ENCODE peak calls at places on chromosomes 16 and 17, in four cellular contexts. One of them, this sample, is unnamed. For H3K4me1, the result is how much of the 10 kb centered on the place peaks cover.

GRCh38 chr16:86835981-86836380 is 257.6 kb downstream of the FOXL1 start:
- DNase-seq in H9: no peak
- DNase-seq in IMR-90: no peak
- DNase-seq in H1: no peak
- DNase-seq in this sample: no peak

GRCh38 chr17:2602597-2603017 is 9.2 kb downstream of the PAFAH1B1 start:
- DNase-seq in H9: no peak
- DNase-seq in IMR-90: peak
- DNase-seq in H1: no peak
- DNase-seq in this sample: peak

GRCh38 chr16:56860226-56861020 is 4.6 kb upstream of the SLC12A3 start:
- DNase-seq in IMR-90: no peak
- DNase-seq in H1: no peak
- DNase-seq in H9: no peak
- DNase-seq in this sample: no peak

GRCh38 chr16:71287903-71288302 is 1.3 kb downstream of the CMTR2 start:
- DNase-seq in IMR-90: no peak
- DNase-seq in H9: no peak
- DNase-seq in H1: no peak
- DNase-seq in this sample: peak

GRCh38 chr16:47780213-47780612 is 319.1 kb downstream of the PHKB start:
- DNase-seq in IMR-90: no peak
- DNase-seq in H1: no peak
- DNase-seq in H9: no peak
- DNase-seq in this sample: no peak

GRCh38 chr17:1643293-1643998 is 2.1 kb downstream of the SCARF1 start:
- DNase-seq in IMR-90: no peak
- DNase-seq in H9: peak
- DNase-seq in H1: no peak
- DNase-seq in this sample: peak

GRCh38 chr16:66152841-66153525 is 213.5 kb upstream of the CDH5 start:
- DNase-seq in H9: no peak
- DNase-seq in H1: no peak
- DNase-seq in IMR-90: peak
- DNase-seq in this sample: no peak

GRCh38 chr17:14942511-14943185 is 322.5 kb downstream of the PMP22 start:
- DNase-seq in IMR-90: no peak
- DNase-seq in H9: no peak
- DNase-seq in H1: no peak
- DNase-seq in this sample: no peak

GRCh38 chr16:54746596-54746995 is 184.1 kb upstream of the IRX5 start:
- DNase-seq in H9: no peak
- DNase-seq in H1: no peak
- DNase-seq in IMR-90: no peak
- DNase-seq in this sample: peak

GRCh38 chr16:88013766-88014165 is 62.5 kb downstream of the BANP start:
- DNase-seq in H9: no peak
- DNase-seq in IMR-90: no peak
- DNase-seq in H1: no peak
- DNase-seq in this sample: no peak

GRCh38 chr17:30570596-30571265 is 93.5 kb downstream of the GOSR1 start:
- DNase-seq in IMR-90: no peak
- DNase-seq in H9: peak
- DNase-seq in H1: no peak
- DNase-seq in this sample: no peak

GRCh38 chr17:36221187-36221586 is 10.3 kb downstream of the CCL4L2 start:
- DNase-seq in H9: peak
- DNase-seq in IMR-90: no peak
- DNase-seq in H1: no peak
- DNase-seq in this sample: no peak

GRCh38 chr16:71846443-71846842 is 667 bp downstream of the ATXN1L start:
- DNase-seq in IMR-90: no peak
- DNase-seq in H1: no peak
- DNase-seq in H9: no peak
- DNase-seq in this sample: peak

GRCh38 chr17:81513669-81514484 is 1.3 kb upstream of the ACTG1 start:
- DNase-seq in IMR-90: peak
- DNase-seq in H9: peak
- DNase-seq in H1: no peak
- DNase-seq in this sample: peak

GRCh38 chr17:63274156-63274555 is 171.9 kb downstream of the CYB561 start:
- DNase-seq in H1: no peak
- DNase-seq in IMR-90: peak
- DNase-seq in H9: no peak
- DNase-seq in this sample: no peak

GRCh38 chr16:84619103-84619460 is 1.2 kb upstream of the COTL1 start:
- DNase-seq in H1: no peak
- DNase-seq in IMR-90: no peak
- DNase-seq in H9: no peak
- DNase-seq in this sample: no peak
- H3K4me1 ChIP-seq in H1: under half
- H3K4me1 ChIP-seq in IMR-90: under half
- H3K4me1 ChIP-seq in H9: under half
- H3K4me1 ChIP-seq in this sample: under half

DNA sequence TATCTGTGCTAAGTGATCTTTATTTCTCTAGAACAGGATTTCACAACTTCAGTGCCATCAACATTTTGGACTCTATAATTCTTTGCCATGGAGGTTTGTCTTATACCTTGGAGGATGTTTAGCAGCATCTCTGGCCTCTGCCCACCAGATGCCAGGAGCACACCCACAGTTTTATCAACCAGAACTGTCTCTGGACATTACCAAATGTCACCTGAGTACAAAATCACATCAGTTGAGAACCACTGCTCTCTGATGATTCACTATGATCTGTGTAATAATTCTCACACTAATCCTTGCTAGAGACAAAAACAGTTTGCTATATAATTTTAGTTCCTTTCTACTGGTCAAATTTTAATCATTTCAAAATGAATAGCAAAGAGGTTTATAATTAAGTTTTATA is 102.8 kb upstream of the AMZ2 start:
- DNase-seq in IMR-90: no peak
- DNase-seq in H1: no peak
- DNase-seq in H9: no peak
- DNase-seq in this sample: no peak
- H3K23ac ChIP-seq in IMR-90: no peak
- H3K23ac ChIP-seq in H1: no peak
- H3K23ac ChIP-seq in H9: no peak
- H3K23ac ChIP-seq in this sample: no peak

GRCh38 chr16:80161799-80162380 is 378.9 kb upstream of the DYNLRB2 start:
- DNase-seq in IMR-90: no peak
- DNase-seq in H1: no peak
- DNase-seq in H9: no peak
- DNase-seq in this sample: no peak

GRCh38 chr16:80158766-80159165 is 382.0 kb upstream of the DYNLRB2 start:
- DNase-seq in IMR-90: peak
- DNase-seq in H1: no peak
- DNase-seq in H9: no peak
- DNase-seq in this sample: no peak
- H4K5ac ChIP-seq in IMR-90: no peak
- H4K5ac ChIP-seq in H1: no peak
- H4K5ac ChIP-seq in H9: no peak
- H4K5ac ChIP-seq in this sample: no peak

GRCh38 chr16:10738231-10739077 is 5.2 kb upstream of the NUBP1 start:
- DNase-seq in IMR-90: peak
- DNase-seq in H1: no peak
- DNase-seq in H9: peak
- DNase-seq in this sample: peak
- H3K4me1 ChIP-seq in IMR-90: under half
- H3K4me1 ChIP-seq in H1: under half
- H3K4me1 ChIP-seq in H9: under half
- H3K4me1 ChIP-seq in this sample: under half

GRCh38 chr17:3893720-3894116 is 865 bp upstream of the CAMKK1 start:
- DNase-seq in IMR-90: no peak
- DNase-seq in H1: no peak
- DNase-seq in H9: no peak
- DNase-seq in this sample: no peak
- H3K23ac ChIP-seq in IMR-90: peak
- H3K23ac ChIP-seq in H1: no peak
- H3K23ac ChIP-seq in H9: no peak
- H3K23ac ChIP-seq in this sample: no peak

DNA sequence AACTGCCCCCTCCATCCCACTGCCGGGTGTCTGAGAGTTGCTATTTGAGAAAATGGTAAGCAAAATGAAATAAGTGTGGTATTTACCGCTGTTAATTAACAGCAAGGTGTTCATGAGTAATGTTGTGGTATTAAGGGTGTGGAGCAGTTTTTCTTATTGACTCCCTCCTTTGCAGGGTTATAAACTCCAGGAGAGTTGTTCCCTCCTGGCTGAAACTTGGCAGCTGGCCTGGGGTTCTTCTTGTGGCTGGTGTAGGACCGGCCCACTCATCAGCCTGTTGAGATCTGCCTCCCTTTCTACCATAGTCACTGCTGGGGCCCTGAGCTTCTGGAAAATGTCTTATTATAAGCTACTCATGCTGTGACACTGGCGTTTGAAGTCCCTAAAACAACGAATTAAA is 128.6 kb downstream of the SOX9 start:
- DNase-seq in H9: no peak
- DNase-seq in IMR-90: no peak
- DNase-seq in H1: no peak
- DNase-seq in this sample: no peak
- H4K5ac ChIP-seq in H9: no peak
- H4K5ac ChIP-seq in IMR-90: no peak
- H4K5ac ChIP-seq in H1: no peak
- H4K5ac ChIP-seq in this sample: no peak

GRCh38 chr16:84887207-84887606 is 67.4 kb downstream of the CRISPLD2 start:
- DNase-seq in H1: no peak
- DNase-seq in IMR-90: no peak
- DNase-seq in H9: no peak
- DNase-seq in this sample: no peak
- H3K4me1 ChIP-seq in H1: under half
- H3K4me1 ChIP-seq in IMR-90: under half
- H3K4me1 ChIP-seq in H9: under half
- H3K4me1 ChIP-seq in this sample: under half

GRCh38 chr17:69597898-69598692 is 183.6 kb downstream of the MAP2K6 start:
- DNase-seq in H9: no peak
- DNase-seq in H1: no peak
- DNase-seq in IMR-90: peak
- DNase-seq in this sample: no peak
- H3K23ac ChIP-seq in H9: no peak
- H3K23ac ChIP-seq in H1: no peak
- H3K23ac ChIP-seq in IMR-90: no peak
- H3K23ac ChIP-seq in this sample: no peak

GRCh38 chr17:57464191-57464864 is 208.0 kb downstream of the MSI2 start:
- DNase-seq in H9: no peak
- DNase-seq in H1: no peak
- DNase-seq in IMR-90: no peak
- DNase-seq in this sample: no peak
- H4K5ac ChIP-seq in H9: no peak
- H4K5ac ChIP-seq in H1: no peak
- H4K5ac ChIP-seq in IMR-90: no peak
- H4K5ac ChIP-seq in this sample: no peak

GRCh38 chr16:67457611-67458010 is 23.3 kb downstream of the ATP6V0D1 start:
- DNase-seq in H9: no peak
- DNase-seq in IMR-90: no peak
- DNase-seq in H1: no peak
- DNase-seq in this sample: no peak
- H3K4me1 ChIP-seq in H9: under half
- H3K4me1 ChIP-seq in IMR-90: under half
- H3K4me1 ChIP-seq in H1: under half
- H3K4me1 ChIP-seq in this sample: under half

This sample was measured in mesendoderm.